ENCODE peak calls at places on chromosomes 4 and X, in eight cellular contexts. C is nucleus accumbens; X is SW480; T is RWPE1; Y is activated CD4-positive, alpha-beta T cell treated with anti-CD3 and anti-CD28 coated beads, Interleukin-2, amount 10 ng/mL, durations not matched to agents 7 days and 5 days; V is neural crest cell; O is activated effector memory CD4-positive, alpha-beta T cell treated with Interleukin-2 at 50 U/mL for 16 hours; M is CD8-positive, alpha-beta T cell. I is an unnamed sample.

GRCh38 chr4:168451744-168452394 is 28.4 kb downstream of the DDX60L start:
- DNase-seq in C (no peak), X (peak; percentile 6), T (peak; percentile 43), Y (no peak), V (no peak), O (no peak), M (no peak), I (no peak)

GRCh38 chr4:112234952-112235609 is 3.5 kb downstream of the AP1AR start:
- DNase-seq in C (no peak), X (peak; percentile 63), T (peak; percentile 72), Y (peak; percentile 71), V (peak; percentile 46), O (peak; percentile 14), M (peak; percentile 31), I (peak; percentile 62)

GRCh38 chrX:18394477-18394876 is 30.9 kb upstream of the CDKL5 start:
- DNase-seq in C (no peak), X (no peak), T (no peak), Y (no peak), V (no peak), O (no peak), M (no peak), I (no peak)

GRCh38 chrX:20595928-20596550 is 329.3 kb upstream of the RPS6KA3 start:
- DNase-seq in C (no peak), X (no peak), T (no peak), Y (no peak), V (no peak), O (no peak), M (no peak), I (peak; percentile 21)

GRCh38 chr4:212438-213174 is 88.3 kb downstream of the ZNF718 start:
- DNase-seq in C (peak; percentile 50), X (no peak), T (peak; percentile 76), Y (no peak), V (peak; percentile 31), O (no peak), M (no peak), I (peak; percentile 82)

GRCh38 chr4:150515135-150515534 is 66.8 kb upstream of the MAB21L2 start:
- DNase-seq in C (no peak), X (no peak), T (no peak), Y (no peak), V (no peak), O (no peak), M (no peak), I (no peak)

GRCh38 chr4:111934294-111934693 is 211.0 kb upstream of the FAM241A start:
- DNase-seq in C (no peak), X (no peak), T (no peak), Y (no peak), V (no peak), O (no peak), M (no peak), I (no peak)

GRCh38 chrX:34528081-34528480 is 129.0 kb downstream of the TMEM47 start:
- DNase-seq in C (no peak), X (no peak), T (no peak), Y (no peak), V (no peak), O (no peak), M (no peak), I (no peak)

GRCh38 chr4:38583102-38583501 is 80.9 kb upstream of the KLF3 start:
- DNase-seq in C (no peak), X (no peak), T (no peak), Y (no peak), V (no peak), O (no peak), M (no peak), I (no peak)

GRCh38 chrX:83860846-83861245 is at the start of gene CYLC1:
- DNase-seq in C (no peak), X (no peak), T (no peak), Y (no peak), V (no peak), O (no peak), M (no peak), I (no peak)

GRCh38 chrX:78024349-78025108 is 55.1 kb upstream of the PGAM4 start:
- DNase-seq in C (no peak), X (peak; percentile 14), T (peak; percentile 23), Y (peak; percentile 23), V (no peak), O (peak; percentile 0), M (no peak), I (no peak)

GRCh38 chrX:67100031-67100884 is 443.6 kb upstream of the AR start:
- DNase-seq in C (no peak), X (no peak), T (no peak), Y (no peak), V (no peak), O (no peak), M (no peak), I (no peak)